ENCODE peak calls at places on chromosomes 2 and 18, in six cellular contexts. S, R, X, M, N and L are unnamed samples.

GRCh38 chr2:64649626-64650025 is 4.1 kb downstream of the SERTAD2 start:
- DNase-seq in N (no peak), M (no peak), X (no peak), R (no peak), S (no peak), L (no peak)

GRCh38 chr18:74513149-74513882 is 17.2 kb downstream of the CNDP2 start:
- DNase-seq in N (no peak), M (no peak), S (no peak), X (no peak), R (no peak), L (no peak)

GRCh38 chr2:144449028-144449406 is 70.9 kb downstream of the ZEB2 start:
- DNase-seq in M (no peak), S (no peak), X (no peak), R (no peak), N (no peak), L (no peak)

GRCh38 chr18:55018602-55019001 is 59.3 kb upstream of the CCDC68 start:
- DNase-seq in X (no peak), M (no peak), S (no peak), R (no peak), N (peak), L (no peak)

GRCh38 chr2:242069018-242069417 is 199.5 kb downstream of the RTP5 start:
- DNase-seq in N (no peak), X (no peak), M (no peak), R (no peak), S (no peak), L (no peak)

GRCh38 chr2:60416221-60417008 is 137.0 kb downstream of the BCL11A start:
- DNase-seq in N (peak), X (no peak), M (no peak), S (no peak), R (no peak), L (no peak)

GRCh38 chr18:12960846-12961397 is 13.1 kb downstream of the SEH1L start:
- DNase-seq in M (no peak), R (no peak), X (no peak), N (peak), S (no peak), L (no peak)

GRCh38 chr2:2843969-2844548 is 513.0 kb upstream of the MYT1L start:
- DNase-seq in S (no peak), N (no peak), M (no peak), R (no peak), X (no peak), L (no peak)

GRCh38 chr18:75269140-75269676 is 58.6 kb downstream of the TSHZ1 start:
- DNase-seq in X (no peak), R (no peak), S (no peak), M (no peak), N (no peak), L (no peak)